ENCODE peak calls at places on chromosome 22, in ten cellular contexts. J, X, V, W, L, O, Z, N, D and M are unnamed samples.

GRCh38 chr22:29457730-29458129 is 19.3 kb downstream of the RFPL1 start:
- DNase-seq in J (peak), X (peak), V (peak), W (no peak), L (no peak), O (peak), Z (no peak), N (no peak), D (peak), M (no peak)

GRCh38 chr22:48488149-48488551 is 1339.5 kb downstream of the BRD1 start:
- DNase-seq in J (no peak), X (no peak), V (no peak), W (no peak), L (no peak), O (no peak), Z (no peak), N (no peak), D (no peak), M (no peak)

GRCh38 chr22:21855715-21856114 is 11.7 kb downstream of the MAPK1 start:
- DNase-seq in J (no peak), X (no peak), V (no peak), W (no peak), L (no peak), O (no peak), Z (no peak), N (no peak), D (no peak), M (no peak)

GRCh38 chr22:31567702-31568101 is 71.4 kb downstream of the SFI1 start:
- DNase-seq in J (no peak), X (no peak), V (no peak), W (no peak), L (no peak), O (no peak), Z (no peak), N (no peak), D (no peak), M (no peak)

GRCh38 chr22:20881231-20881630 is 22.4 kb downstream of the SNAP29 start:
- DNase-seq in J (peak), X (no peak), V (no peak), W (peak), L (no peak), O (no peak), Z (no peak), N (no peak), D (no peak), M (no peak)

GRCh38 chr22:41995211-41995610 is 3.4 kb upstream of the WBP2NL start:
- DNase-seq in J (no peak), X (no peak), V (no peak), W (no peak), L (peak), O (no peak), Z (no peak), N (no peak), D (no peak), M (no peak)

GRCh38 chr22:23384451-23384850 is 195.6 kb downstream of the IGLL1 start:
- DNase-seq in J (no peak), X (no peak), V (no peak), W (no peak), L (no peak), O (no peak), Z (no peak), N (no peak), D (no peak), M (no peak)

GRCh38 chr22:47034905-47035419 is 272.5 kb downstream of the TBC1D22A start:
- DNase-seq in J (no peak), X (no peak), V (no peak), W (peak), L (peak), O (no peak), Z (peak), N (no peak), D (no peak), M (no peak)

GRCh38 chr22:44076825-44077224 is 52.7 kb downstream of the PARVB start:
- DNase-seq in J (no peak), X (no peak), V (no peak), W (no peak), L (no peak), O (no peak), Z (no peak), N (no peak), D (no peak), M (no peak)

GRCh38 chr22:37626556-37627075 is 12.9 kb upstream of the SH3BP1 start:
- DNase-seq in J (no peak), X (no peak), V (no peak), W (no peak), L (no peak), O (no peak), Z (no peak), N (no peak), D (no peak), M (no peak)

GRCh38 chr22:30801695-30802094 is 107.0 kb downstream of the OSBP2 start:
- DNase-seq in J (no peak), X (no peak), V (no peak), W (no peak), L (no peak), O (no peak), Z (no peak), N (no peak), D (no peak), M (no peak)

GRCh38 chr22:47987885-47988515 is 1225.5 kb downstream of the TBC1D22A start:
- DNase-seq in J (no peak), X (no peak), V (no peak), W (no peak), L (no peak), O (no peak), Z (no peak), N (no peak), D (peak), M (no peak)

GRCh38 chr22:21594865-21595452 is 27.4 kb downstream of the UBE2L3 start:
- DNase-seq in J (no peak), X (no peak), V (no peak), W (no peak), L (no peak), O (no peak), Z (no peak), N (no peak), D (no peak), M (no peak)

GRCh38 chr22:43828711-43829447 is 16.8 kb upstream of the EFCAB6 start:
- DNase-seq in J (no peak), X (peak), V (no peak), W (no peak), L (peak), O (no peak), Z (no peak), N (no peak), D (no peak), M (no peak)

GRCh38 chr22:28479912-28480311 is 199.7 kb downstream of the TTC28 start:
- DNase-seq in J (no peak), X (no peak), V (no peak), W (no peak), L (no peak), O (no peak), Z (no peak), N (no peak), D (no peak), M (no peak)

GRCh38 chr22:38796262-38796957 is 2.5 kb upstream of the DNAL4 start:
- DNase-seq in J (no peak), X (peak), V (no peak), W (no peak), L (no peak), O (no peak), Z (no peak), N (no peak), D (no peak), M (no peak)

GRCh38 chr22:27714076-27714475 is 87.5 kb downstream of the MN1 start:
- DNase-seq in J (no peak), X (no peak), V (no peak), W (no peak), L (no peak), O (no peak), Z (no peak), N (no peak), D (no peak), M (no peak)

GRCh38 chr22:29167032-29167911 is 38.4 kb upstream of the EMID1 start:
- DNase-seq in J (no peak), X (no peak), V (no peak), W (no peak), L (no peak), O (peak), Z (no peak), N (no peak), D (peak), M (no peak)

GRCh38 chr22:47201996-47202818 is 439.8 kb downstream of the TBC1D22A start:
- DNase-seq in J (no peak), X (no peak), V (no peak), W (no peak), L (no peak), O (no peak), Z (no peak), N (no peak), D (no peak), M (no peak)

GRCh38 chr22:50581950-50582561 is 593 bp downstream of the CHKB start:
- DNase-seq in J (no peak), X (no peak), V (no peak), W (no peak), L (no peak), O (no peak), Z (no peak), N (no peak), D (peak), M (no peak)

GRCh38 chr22:41782751-41783150 is 17.7 kb upstream of the CCDC134 start:
- DNase-seq in J (no peak), X (no peak), V (no peak), W (no peak), L (no peak), O (no peak), Z (no peak), N (no peak), D (no peak), M (no peak)

GRCh38 chr22:35172452-35172851 is 84.8 kb upstream of the HMGXB4 start:
- DNase-seq in J (no peak), X (no peak), V (peak), W (no peak), L (peak), O (no peak), Z (no peak), N (no peak), D (no peak), M (no peak)